ENCODE peak calls at places on chromosomes 1 and 21, in four cellular contexts. R is A549, H is IMR-90, T is breast epithelium. P is an unnamed sample.

GRCh38 chr1:32239790-32240139 is 7.3 kb upstream of the FAM167B start:
- DNase-seq in R (no peak), H (no peak), T (no peak), P (no peak)

GRCh38 chr1:61452354-61452990 is 272.5 kb downstream of the TM2D1 start:
- DNase-seq in R (no peak), H (peak; percentile 4), T (no peak), P (no peak)

GRCh38 chr1:30199563-30199962 is 523.8 kb downstream of the MATN1 start:
- DNase-seq in R (no peak), H (no peak), T (no peak), P (no peak)

GRCh38 chr1:6906783-6907182 is 121.5 kb downstream of the CAMTA1 start:
- DNase-seq in R (no peak), H (no peak), T (no peak), P (no peak)

GRCh38 chr21:33966324-33966949 is 50.8 kb upstream of the ATP5PO start:
- DNase-seq in R (no peak), H (no peak), T (no peak), P (no peak)

GRCh38 chr21:25836396-25836795 is 101.6 kb downstream of the GABPA start:
- DNase-seq in R (no peak), H (no peak), T (no peak), P (no peak)

GRCh38 chr21:34946385-34947121 is 102.5 kb downstream of the RUNX1 start:
- DNase-seq in R (no peak), H (no peak), T (no peak), P (no peak)

GRCh38 chr1:162617513-162617912 is 14.8 kb upstream of the DDR2 start:
- DNase-seq in R (no peak), H (no peak), T (no peak), P (no peak)

GRCh38 chr1:202365092-202365815 is 16.8 kb downstream of the PPP1R12B start:
- DNase-seq in R (no peak), H (peak; percentile 51), T (peak; percentile 46), P (no peak)

GRCh38 chr1:219323426-219323825 is 149.7 kb downstream of the LYPLAL1 start:
- DNase-seq in R (no peak), H (peak; percentile 40), T (no peak), P (no peak)

GRCh38 chr1:241950390-241950789 is 7.2 kb upstream of the BECN2 start:
- DNase-seq in R (no peak), H (peak; percentile 45), T (no peak), P (no peak)

GRCh38 chr21:34669149-34669879 is 520 bp downstream of the CLIC6 start:
- DNase-seq in R (no peak), H (no peak), T (no peak), P (no peak)

GRCh38 chr1:113835686-113836290 is 23.5 kb upstream of the RSBN1 start:
- DNase-seq in R (peak; percentile 4), H (peak; percentile 61), T (no peak), P (no peak)

GRCh38 chr1:41343790-41344679 is 17.2 kb upstream of the FOXO6 start:
- DNase-seq in R (no peak), H (no peak), T (no peak), P (no peak)

GRCh38 chr1:41341756-41342562 is 19.3 kb upstream of the FOXO6 start:
- DNase-seq in R (no peak), H (no peak), T (no peak), P (no peak)

GRCh38 chr1:41340655-41341364 is 20.4 kb upstream of the FOXO6 start:
- DNase-seq in R (no peak), H (no peak), T (no peak), P (no peak)

GRCh38 chr1:41341365-41341683 is 19.9 kb upstream of the FOXO6 start:
- DNase-seq in R (no peak), H (no peak), T (no peak), P (peak; percentile 1)

DNA sequence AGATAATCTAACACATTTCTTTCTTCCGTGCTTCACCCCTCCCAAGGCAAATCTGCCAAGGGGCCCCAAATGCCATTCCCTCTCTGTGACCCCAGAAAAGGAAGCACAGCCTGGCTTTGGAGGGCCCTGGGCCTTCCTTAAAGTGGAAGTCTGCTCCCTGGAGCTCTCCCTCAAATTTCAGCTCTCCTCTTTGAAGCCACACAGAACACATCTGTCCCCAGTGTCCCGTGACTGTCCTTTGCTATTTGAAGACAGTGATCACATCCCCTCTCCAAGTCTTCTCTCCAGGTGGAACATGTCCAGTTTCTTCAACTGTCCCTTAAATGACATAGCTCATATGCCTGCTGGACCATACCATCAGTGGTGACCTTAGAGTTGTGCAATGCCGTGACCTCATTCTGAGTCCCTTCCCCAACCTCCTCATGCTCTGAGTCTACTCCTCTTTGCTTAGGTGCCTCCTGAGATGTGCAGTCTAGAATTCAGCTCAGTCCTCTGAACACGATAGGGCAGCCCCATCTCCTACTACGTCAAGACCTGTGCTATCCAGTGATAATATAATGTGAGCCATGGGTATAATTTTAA is 18.4 kb upstream of the FOXO6 start:
- DNase-seq in R (no peak), H (no peak), T (no peak), P (peak; percentile 1)
- TF ChIP-seq POLR2A in R (no peak), H (no peak), T (no peak), P (no peak)

GRCh38 chr1:222404710-222405109 is 143.2 kb downstream of the HHIPL2 start:
- DNase-seq in R (no peak), H (no peak), T (no peak), P (no peak)
- H3K4me3 ChIP-seq in R (peak overlapping the region; percentile 22), H (no peak overlapping the region), T (no peak overlapping the region), P (no peak overlapping the region)

GRCh38 chr1:26278835-26279597 is 870 bp upstream of the SH3BGRL3 start:
- DNase-seq in R (no peak), H (peak; percentile 75), T (no peak), P (no peak)

GRCh38 chr1:26277261-26277661 is 2.6 kb upstream of the SH3BGRL3 start:
- DNase-seq in R (no peak), H (no peak), T (no peak), P (no peak)

GRCh38 chr1:26279598-26280332 is at the start of gene SH3BGRL3:
- DNase-seq in R (peak; percentile 73), H (peak; percentile 75), T (peak; percentile 80), P (peak; percentile 85)

GRCh38 chr1:26277719-26278118 is 2.2 kb upstream of the SH3BGRL3 start:
- DNase-seq in R (no peak), H (no peak), T (no peak), P (no peak)

DNA sequence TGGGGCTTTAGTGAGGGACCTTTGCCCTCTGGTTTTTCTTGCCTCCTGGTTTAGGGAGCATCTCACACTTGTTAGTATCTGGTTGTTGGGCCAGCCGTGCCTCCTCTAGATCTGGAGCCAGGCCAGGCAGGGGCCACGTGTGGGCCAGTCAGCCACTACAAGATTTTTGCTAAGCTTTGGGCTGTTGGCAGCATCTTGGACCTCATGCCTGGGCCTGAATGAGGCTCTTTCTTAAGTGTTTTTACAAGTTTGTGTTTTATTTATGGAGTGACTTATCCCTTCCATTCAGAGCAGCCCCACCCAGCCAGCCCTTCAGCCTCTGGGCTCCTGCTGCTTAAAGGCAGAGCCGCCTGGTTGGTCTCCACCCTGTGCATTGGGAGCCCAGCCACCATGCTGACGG is 1.6 kb upstream of the SH3BGRL3 start:
- DNase-seq in R (no peak), H (peak; percentile 77), T (peak; percentile 62), P (peak; percentile 22)
- TF ChIP-seq POLR2A in R (no peak), H (no peak), T (no peak), P (no peak)

GRCh38 chr1:159942700-159943640 is 2.4 kb downstream of the IGSF9 start:
- DNase-seq in R (no peak), H (no peak), T (peak; percentile 13), P (no peak)

GRCh38 chr1:159943908-159944622 is 1.3 kb downstream of the IGSF9 start:
- DNase-seq in R (no peak), H (no peak), T (no peak), P (no peak)

GRCh38 chr1:159945483-159946241 is at the start of gene IGSF9:
- DNase-seq in R (peak; percentile 61), H (peak; percentile 49), T (peak; percentile 90), P (peak; percentile 91)

GRCh38 chr1:159946242-159947187 is 1.1 kb upstream of the IGSF9 start:
- DNase-seq in R (no peak), H (no peak), T (no peak), P (no peak)

DNA sequence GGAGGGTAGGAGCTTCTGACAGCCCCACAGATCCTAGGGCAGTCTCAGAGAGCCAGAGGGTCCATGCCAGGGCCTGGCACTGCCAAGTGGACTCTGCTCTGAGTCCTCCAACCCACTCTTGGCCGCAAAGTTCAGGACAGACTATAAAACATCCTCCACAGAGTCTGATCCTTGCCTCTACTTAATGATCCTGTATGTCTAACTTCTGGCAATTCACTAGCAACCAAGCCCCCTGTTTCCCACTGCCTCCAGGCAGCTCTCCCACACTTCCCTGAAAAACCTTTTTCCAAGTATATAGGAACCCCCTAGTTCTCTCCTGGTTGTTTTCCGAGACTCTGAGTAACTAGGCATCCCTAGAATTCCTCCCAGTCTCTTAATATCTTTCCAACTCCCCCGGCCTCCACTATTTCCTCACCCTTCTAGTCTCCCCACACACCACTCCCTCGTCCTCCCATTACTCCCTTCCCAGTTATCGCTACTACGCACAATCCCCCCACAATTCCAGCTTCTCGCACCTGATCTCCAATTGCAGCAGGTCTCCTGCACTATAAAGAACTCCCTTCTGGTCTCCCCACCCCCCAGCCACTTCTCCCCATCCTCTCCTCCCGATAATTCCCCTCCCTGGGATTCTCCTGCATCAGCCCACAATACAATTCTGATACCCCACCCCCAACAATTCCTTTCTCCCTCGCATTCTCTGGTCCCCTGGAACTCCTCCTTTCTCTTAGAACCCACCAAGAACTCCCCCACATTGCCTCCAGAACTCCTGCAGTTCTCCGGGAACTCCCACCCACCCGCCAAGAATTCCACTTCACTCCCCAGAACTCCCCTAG is 574 bp downstream of the IGSF9 start:
- DNase-seq in R (no peak), H (no peak), T (no peak), P (no peak)
- H3K4me3 ChIP-seq in R (peak overlapping the region; percentile 41), H (peak overlapping the region; percentile 34), T (peak overlapping the region; percentile 68), P (peak overlapping the region; percentile 36)

GRCh38 chr1:155938220-155938627 is 3.2 kb upstream of the RXFP4 start:
- DNase-seq in R (peak; percentile 75), H (peak; percentile 69), T (no peak), P (peak; percentile 41)

GRCh38 chr1:155940531-155940992 is 876 bp upstream of the RXFP4 start:
- DNase-seq in R (no peak), H (peak; percentile 55), T (no peak), P (peak; percentile 61)

GRCh38 chr1:155941845-155942507 is 538 bp downstream of the RXFP4 start:
- DNase-seq in R (no peak), H (no peak), T (no peak), P (no peak)

GRCh38 chr1:155942578-155943141 is 1.2 kb downstream of the RXFP4 start:
- DNase-seq in R (no peak), H (no peak), T (no peak), P (no peak)

GRCh38 chr1:155940993-155941844 is at the start of gene RXFP4:
- DNase-seq in R (no peak), H (no peak), T (no peak), P (no peak)
- TF ChIP-seq POLR2A in R (no peak), H (peak; percentile 24), T (no peak), P (no peak)